ENCODE peak calls at places on chromosomes 1 and 21, in ten cellular contexts. P, F, J, I, T, L, Z, A, D and E are unnamed samples.

GRCh38 chr1:39957299-39958020 is 2.5 kb downstream of the MFSD2A start:
- DNase-seq in P (no peak), F (no peak), J (no peak), I (no peak), T (no peak), L (no peak), Z (no peak), A (no peak), D (no peak), E (no peak)

GRCh38 chr1:47325530-47325929 is 8.1 kb upstream of the CMPK1 start:
- DNase-seq in P (no peak), F (no peak), J (peak), I (no peak), T (no peak), L (no peak), Z (no peak), A (no peak), D (no peak), E (no peak)

GRCh38 chr21:45286671-45287437 is 841 bp downstream of the POFUT2 start:
- DNase-seq in P (no peak), F (no peak), J (no peak), I (peak), T (no peak), L (no peak), Z (peak), A (no peak), D (no peak), E (no peak)

GRCh38 chr1:17713993-17714392 is 41.1 kb upstream of the ACTL8 start:
- DNase-seq in P (no peak), F (no peak), J (no peak), I (no peak), T (no peak), L (no peak), Z (no peak), A (no peak), D (no peak), E (no peak)

GRCh38 chr21:38048241-38048640 is 132.0 kb upstream of the KCNJ6 start:
- DNase-seq in P (no peak), F (no peak), J (no peak), I (no peak), T (no peak), L (no peak), Z (no peak), A (peak), D (no peak), E (peak)

GRCh38 chr1:96538883-96539282 is 182.7 kb upstream of the PTBP2 start:
- DNase-seq in P (no peak), F (no peak), J (no peak), I (no peak), T (no peak), L (peak), Z (peak), A (no peak), D (no peak), E (no peak)

GRCh38 chr1:151907363-151908139 is 1.8 kb downstream of the THEM4 start:
- DNase-seq in P (no peak), F (no peak), J (no peak), I (peak), T (peak), L (no peak), Z (no peak), A (no peak), D (no peak), E (no peak)

GRCh38 chr1:68269637-68270430 is 37.5 kb upstream of the WLS start:
- DNase-seq in P (no peak), F (no peak), J (no peak), I (no peak), T (no peak), L (no peak), Z (no peak), A (no peak), D (no peak), E (no peak)

GRCh38 chr1:230141002-230141648 is 74.1 kb downstream of the GALNT2 start:
- DNase-seq in P (no peak), F (no peak), J (no peak), I (peak), T (no peak), L (no peak), Z (no peak), A (no peak), D (no peak), E (no peak)

GRCh38 chr1:217087981-217088380 is 364.8 kb upstream of the ESRRG start:
- DNase-seq in P (no peak), F (no peak), J (no peak), I (no peak), T (no peak), L (no peak), Z (no peak), A (no peak), D (no peak), E (no peak)

GRCh38 chr21:41582298-41582840 is 74.4 kb upstream of the TMPRSS2 start:
- DNase-seq in P (no peak), F (no peak), J (no peak), I (no peak), T (no peak), L (no peak), Z (no peak), A (no peak), D (no peak), E (no peak)

GRCh38 chr1:15948600-15949452 is 27.1 kb downstream of the ZBTB17 start:
- DNase-seq in P (no peak), F (no peak), J (no peak), I (peak), T (no peak), L (peak), Z (peak), A (no peak), D (no peak), E (no peak)

GRCh38 chr1:93744299-93744988 is 62.8 kb upstream of the BCAR3 start:
- DNase-seq in P (no peak), F (no peak), J (no peak), I (no peak), T (no peak), L (no peak), Z (no peak), A (no peak), D (no peak), E (no peak)

GRCh38 chr1:7366286-7366954 is 404.7 kb upstream of the VAMP3 start:
- DNase-seq in P (no peak), F (no peak), J (peak), I (no peak), T (no peak), L (no peak), Z (peak), A (peak), D (no peak), E (no peak)

GRCh38 chr21:46474365-46474764 is 15.7 kb downstream of the DIP2A start:
- DNase-seq in P (no peak), F (no peak), J (no peak), I (no peak), T (no peak), L (no peak), Z (no peak), A (no peak), D (no peak), E (no peak)

GRCh38 chr21:42764883-42765282 is 111.5 kb downstream of the PDE9A start:
- DNase-seq in P (no peak), F (no peak), J (no peak), I (peak), T (no peak), L (no peak), Z (no peak), A (no peak), D (no peak), E (no peak)

GRCh38 chr1:201714542-201715276 is 114.2 kb upstream of the IPO9 start:
- DNase-seq in P (no peak), F (no peak), J (no peak), I (peak), T (no peak), L (peak), Z (peak), A (no peak), D (no peak), E (no peak)

GRCh38 chr1:55050283-55050682 is 10.9 kb downstream of the PCSK9 start:
- DNase-seq in P (no peak), F (no peak), J (no peak), I (peak), T (no peak), L (no peak), Z (no peak), A (no peak), D (no peak), E (no peak)

GRCh38 chr1:72285074-72285425 is 2.7 kb upstream of the NEGR1 start:
- DNase-seq in P (no peak), F (no peak), J (no peak), I (peak), T (no peak), L (no peak), Z (no peak), A (no peak), D (no peak), E (no peak)

GRCh38 chr1:107821340-107821739 is 143.6 kb downstream of the VAV3 start:
- DNase-seq in P (no peak), F (no peak), J (no peak), I (no peak), T (no peak), L (peak), Z (no peak), A (no peak), D (no peak), E (no peak)

GRCh38 chr21:43922949-43923348 is 57.9 kb downstream of the AGPAT3 start:
- DNase-seq in P (no peak), F (no peak), J (no peak), I (no peak), T (no peak), L (no peak), Z (no peak), A (no peak), D (no peak), E (no peak)